ENCODE peak calls at places on chromosomes 2 and 18, in four cellular contexts. One of them, this sample, is unnamed.

GRCh38 chr18:37476182-37476581 is 89.4 kb downstream of the CELF4 start:
- DNase-seq in A549: peak
- DNase-seq in PC-9: no peak
- DNase-seq in heart left ventricle: no peak
- DNase-seq in this sample: peak

GRCh38 chr2:106197878-106198277 is 3.8 kb upstream of the UXS1 start:
- DNase-seq in A549: no peak
- DNase-seq in PC-9: peak
- DNase-seq in heart left ventricle: no peak
- DNase-seq in this sample: peak

GRCh38 chr2:215796160-215796559 is 217.2 kb downstream of the MREG start:
- DNase-seq in A549: no peak
- DNase-seq in PC-9: peak
- DNase-seq in heart left ventricle: no peak
- DNase-seq in this sample: peak

GRCh38 chr2:61853086-61853847 is 593 bp downstream of the FAM161A start:
- DNase-seq in A549: peak
- DNase-seq in PC-9: peak
- DNase-seq in heart left ventricle: peak
- DNase-seq in this sample: no peak

GRCh38 chr2:219056896-219057708 is 3.6 kb downstream of the IHH start:
- DNase-seq in A549: no peak
- DNase-seq in PC-9: no peak
- DNase-seq in heart left ventricle: no peak
- DNase-seq in this sample: no peak

GRCh38 chr2:125543968-125544514 is 1111.9 kb upstream of the GYPC start:
- DNase-seq in A549: no peak
- DNase-seq in PC-9: no peak
- DNase-seq in heart left ventricle: no peak
- DNase-seq in this sample: no peak

GRCh38 chr18:75158465-75159237 is 50.3 kb downstream of the PTGR3 start:
- DNase-seq in A549: no peak
- DNase-seq in PC-9: no peak
- DNase-seq in heart left ventricle: no peak
- DNase-seq in this sample: no peak

GRCh38 chr2:151757861-151758260 is 23.6 kb upstream of the NEB start:
- DNase-seq in A549: no peak
- DNase-seq in PC-9: no peak
- DNase-seq in heart left ventricle: no peak
- DNase-seq in this sample: no peak

GRCh38 chr2:219675206-219675605 is 47.8 kb downstream of the SLC4A3 start:
- DNase-seq in A549: no peak
- DNase-seq in PC-9: peak
- DNase-seq in heart left ventricle: no peak
- DNase-seq in this sample: no peak

GRCh38 chr2:18244840-18245239 is 315.6 kb downstream of the RDH14 start:
- DNase-seq in A549: no peak
- DNase-seq in PC-9: no peak
- DNase-seq in heart left ventricle: no peak
- DNase-seq in this sample: no peak

GRCh38 chr18:26940744-26941398 is 75.4 kb upstream of the AQP4 start:
- DNase-seq in A549: no peak
- DNase-seq in PC-9: no peak
- DNase-seq in heart left ventricle: no peak
- DNase-seq in this sample: no peak

GRCh38 chr2:219425238-219426067 is 7.3 kb downstream of the DES start:
- DNase-seq in A549: no peak
- DNase-seq in PC-9: no peak
- DNase-seq in heart left ventricle: no peak
- DNase-seq in this sample: no peak

GRCh38 chr2:34096552-34097171 is 497.6 kb upstream of the FAM98A start:
- DNase-seq in A549: peak
- DNase-seq in PC-9: peak
- DNase-seq in heart left ventricle: peak
- DNase-seq in this sample: peak

GRCh38 chr18:47745227-47745626 is 185.2 kb downstream of the SMAD2 start:
- DNase-seq in A549: no peak
- DNase-seq in PC-9: no peak
- DNase-seq in heart left ventricle: no peak
- DNase-seq in this sample: no peak

GRCh38 chr2:220847587-220847986 is 724.5 kb downstream of the EPHA4 start:
- DNase-seq in A549: no peak
- DNase-seq in PC-9: peak
- DNase-seq in heart left ventricle: no peak
- DNase-seq in this sample: peak

GRCh38 chr18:50179465-50179864 is 15.5 kb downstream of the MYO5B start:
- DNase-seq in A549: no peak
- DNase-seq in PC-9: no peak
- DNase-seq in heart left ventricle: no peak
- DNase-seq in this sample: no peak

GRCh38 chr2:34570266-34570872 is 971.3 kb upstream of the FAM98A start:
- DNase-seq in A549: no peak
- DNase-seq in PC-9: no peak
- DNase-seq in heart left ventricle: no peak
- DNase-seq in this sample: no peak

GRCh38 chr2:24382363-24383021 is 22.2 kb upstream of the ITSN2 start:
- DNase-seq in A549: peak
- DNase-seq in PC-9: peak
- DNase-seq in heart left ventricle: peak
- DNase-seq in this sample: peak

DNA sequence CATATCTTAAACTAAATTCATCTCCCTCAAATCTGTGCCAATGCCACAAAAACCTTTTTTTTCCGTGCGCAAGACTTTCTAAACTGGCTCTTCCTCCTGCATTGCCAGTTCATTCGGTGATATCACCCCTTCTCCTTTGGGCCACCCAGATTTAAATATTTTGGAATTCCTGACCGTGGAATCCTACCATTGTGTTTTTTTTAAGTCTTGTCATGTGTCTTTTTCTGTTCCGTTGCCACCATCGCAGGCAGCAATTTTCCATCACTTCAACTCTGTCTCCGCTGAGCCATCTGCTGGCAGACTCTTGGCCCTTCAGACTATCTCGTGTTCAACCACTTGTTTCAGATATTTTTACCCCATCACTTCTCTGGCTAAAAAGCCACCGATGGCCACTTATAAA is 76.9 kb upstream of the ZNF532 start:
- DNase-seq in A549: no peak
- DNase-seq in PC-9: no peak
- DNase-seq in heart left ventricle: no peak
- DNase-seq in this sample: no peak
- TF ChIP-seq CTCF in A549: no peak
- TF ChIP-seq CTCF in PC-9: no peak
- TF ChIP-seq CTCF in heart left ventricle: no peak
- TF ChIP-seq CTCF in this sample: no peak

GRCh38 chr2:11997142-11997541 is 250.7 kb downstream of the LPIN1 start:
- DNase-seq in A549: no peak
- DNase-seq in PC-9: no peak
- DNase-seq in heart left ventricle: no peak
- DNase-seq in this sample: no peak

GRCh38 chr2:11990576-11990975 is 244.1 kb downstream of the LPIN1 start:
- DNase-seq in A549: no peak
- DNase-seq in PC-9: no peak
- DNase-seq in heart left ventricle: no peak
- DNase-seq in this sample: no peak

GRCh38 chr2:11996618-11997017 is 250.2 kb downstream of the LPIN1 start:
- DNase-seq in A549: no peak
- DNase-seq in PC-9: no peak
- DNase-seq in heart left ventricle: no peak
- DNase-seq in this sample: peak

GRCh38 chr2:11995381-11995947 is 249.0 kb downstream of the LPIN1 start:
- DNase-seq in A549: no peak
- DNase-seq in PC-9: no peak
- DNase-seq in heart left ventricle: no peak
- DNase-seq in this sample: peak

GRCh38 chr2:11993749-11994148 is 247.3 kb downstream of the LPIN1 start:
- DNase-seq in A549: no peak
- DNase-seq in PC-9: no peak
- DNase-seq in heart left ventricle: no peak
- DNase-seq in this sample: no peak
- TF ChIP-seq CTCF in A549: no peak
- TF ChIP-seq CTCF in PC-9: no peak
- TF ChIP-seq CTCF in heart left ventricle: no peak
- TF ChIP-seq CTCF in this sample: no peak

DNA sequence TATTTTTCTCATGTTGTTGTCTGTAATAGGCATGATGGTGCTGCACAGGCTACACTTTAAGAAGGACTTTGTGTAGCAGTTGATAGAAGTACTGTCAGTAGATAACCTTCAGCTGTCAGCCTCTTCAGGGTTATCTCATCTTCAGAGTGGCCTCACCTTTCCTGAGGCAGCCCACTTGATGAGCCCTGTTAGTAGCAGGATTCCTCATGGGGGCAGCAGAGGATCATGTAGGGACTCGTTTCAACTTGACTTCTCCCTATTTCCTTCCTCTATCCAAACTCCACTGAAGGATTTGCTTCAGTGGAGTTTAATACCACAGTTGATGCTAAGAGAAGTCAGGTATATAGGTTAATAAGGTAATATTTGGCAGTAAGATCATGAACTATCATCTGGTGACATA is 530.3 kb upstream of the FSIP2 start:
- DNase-seq in A549: no peak
- DNase-seq in PC-9: no peak
- DNase-seq in heart left ventricle: no peak
- DNase-seq in this sample: no peak
- TF ChIP-seq CTCF in A549: no peak
- TF ChIP-seq CTCF in PC-9: peak
- TF ChIP-seq CTCF in heart left ventricle: peak
- TF ChIP-seq CTCF in this sample: no peak

GRCh38 chr2:101961287-101962242 is 30.2 kb upstream of the IL1R2 start:
- DNase-seq in A549: no peak
- DNase-seq in PC-9: no peak
- DNase-seq in heart left ventricle: peak
- DNase-seq in this sample: peak
- TF ChIP-seq CTCF in A549: no peak
- TF ChIP-seq CTCF in PC-9: no peak
- TF ChIP-seq CTCF in heart left ventricle: no peak
- TF ChIP-seq CTCF in this sample: no peak